ENCODE peak calls at places on chromosomes 4 and X, in seven cellular contexts. One of them, this sample, is unnamed.

GRCh38 chr4:6093671-6094070 is 75.4 kb upstream of the C4orf50 start:
- DNase-seq in HCT116: no peak
- DNase-seq in H1: no peak
- DNase-seq in GM12878: no peak
- DNase-seq in K562: no peak
- DNase-seq in SK-N-SH: no peak
- DNase-seq in HepG2: no peak
- DNase-seq in this sample: no peak

GRCh38 chrX:16711219-16712115 is 1.0 kb downstream of the CTPS2 start:
- DNase-seq in K562: peak
- DNase-seq in GM12878: no peak
- DNase-seq in HCT116: no peak
- DNase-seq in SK-N-SH: peak
- DNase-seq in HepG2: peak
- DNase-seq in H1: no peak
- DNase-seq in this sample: no peak

GRCh38 chr4:68359508-68359907 is 9.6 kb upstream of the YTHDC1 start:
- DNase-seq in H1: no peak
- DNase-seq in SK-N-SH: no peak
- DNase-seq in GM12878: no peak
- DNase-seq in HepG2: no peak
- DNase-seq in K562: no peak
- DNase-seq in HCT116: no peak
- DNase-seq in this sample: no peak

GRCh38 chr4:16123356-16124084 is 39.7 kb upstream of the PROM1 start:
- DNase-seq in K562: no peak
- DNase-seq in HepG2: no peak
- DNase-seq in GM12878: no peak
- DNase-seq in SK-N-SH: no peak
- DNase-seq in H1: no peak
- DNase-seq in HCT116: no peak
- DNase-seq in this sample: no peak

GRCh38 chr4:6769138-6769983 is 13.2 kb upstream of the KIAA0232 start:
- DNase-seq in HCT116: no peak
- DNase-seq in SK-N-SH: no peak
- DNase-seq in HepG2: no peak
- DNase-seq in H1: no peak
- DNase-seq in K562: no peak
- DNase-seq in GM12878: no peak
- DNase-seq in this sample: no peak

GRCh38 chr4:126915999-126916625 is 716.6 kb upstream of the INTU start:
- DNase-seq in HepG2: no peak
- DNase-seq in SK-N-SH: no peak
- DNase-seq in K562: no peak
- DNase-seq in HCT116: no peak
- DNase-seq in H1: no peak
- DNase-seq in GM12878: no peak
- DNase-seq in this sample: no peak

GRCh38 chr4:2357821-2358745 is 60.4 kb downstream of the ZFYVE28 start:
- DNase-seq in H1: no peak
- DNase-seq in HCT116: no peak
- DNase-seq in K562: no peak
- DNase-seq in GM12878: no peak
- DNase-seq in SK-N-SH: peak
- DNase-seq in HepG2: no peak
- DNase-seq in this sample: no peak

GRCh38 chr4:141036786-141037185 is 96.5 kb downstream of the RNF150 start:
- DNase-seq in SK-N-SH: no peak
- DNase-seq in HCT116: no peak
- DNase-seq in K562: no peak
- DNase-seq in GM12878: no peak
- DNase-seq in HepG2: no peak
- DNase-seq in H1: no peak
- DNase-seq in this sample: no peak

GRCh38 chr4:88661724-88662123 is 35.9 kb downstream of the NAP1L5 start:
- DNase-seq in HCT116: no peak
- DNase-seq in SK-N-SH: no peak
- DNase-seq in HepG2: no peak
- DNase-seq in K562: no peak
- DNase-seq in H1: no peak
- DNase-seq in GM12878: no peak
- DNase-seq in this sample: no peak

GRCh38 chr4:145075742-145076472 is 22.1 kb downstream of the ANAPC10 start:
- DNase-seq in K562: no peak
- DNase-seq in H1: no peak
- DNase-seq in HepG2: no peak
- DNase-seq in HCT116: no peak
- DNase-seq in SK-N-SH: no peak
- DNase-seq in GM12878: no peak
- DNase-seq in this sample: no peak

GRCh38 chr4:8731364-8731763 is 138.8 kb downstream of the CPZ start:
- DNase-seq in HCT116: no peak
- DNase-seq in H1: no peak
- DNase-seq in GM12878: no peak
- DNase-seq in SK-N-SH: no peak
- DNase-seq in HepG2: no peak
- DNase-seq in K562: no peak
- DNase-seq in this sample: no peak

GRCh38 chr4:120446051-120446567 is 379.5 kb upstream of the MAD2L1 start:
- DNase-seq in SK-N-SH: no peak
- DNase-seq in HCT116: no peak
- DNase-seq in K562: no peak
- DNase-seq in GM12878: no peak
- DNase-seq in H1: no peak
- DNase-seq in HepG2: no peak
- DNase-seq in this sample: no peak

GRCh38 chr4:33737721-33738120 is 2506.6 kb downstream of the ARAP2 start:
- DNase-seq in H1: no peak
- DNase-seq in SK-N-SH: no peak
- DNase-seq in GM12878: no peak
- DNase-seq in HCT116: no peak
- DNase-seq in K562: no peak
- DNase-seq in HepG2: no peak
- DNase-seq in this sample: no peak

GRCh38 chr4:8286719-8287355 is 17.3 kb downstream of the HTRA3 start:
- DNase-seq in HepG2: no peak
- DNase-seq in H1: no peak
- DNase-seq in K562: no peak
- DNase-seq in SK-N-SH: no peak
- DNase-seq in GM12878: no peak
- DNase-seq in HCT116: no peak
- DNase-seq in this sample: no peak

GRCh38 chr4:86972997-86973396 is 38.2 kb downstream of the AFF1 start:
- DNase-seq in GM12878: no peak
- DNase-seq in H1: no peak
- DNase-seq in K562: no peak
- DNase-seq in HepG2: peak
- DNase-seq in HCT116: no peak
- DNase-seq in SK-N-SH: no peak
- DNase-seq in this sample: peak

GRCh38 chr4:6194458-6195195 is 5.7 kb downstream of the JAKMIP1 start:
- DNase-seq in K562: no peak
- DNase-seq in H1: no peak
- DNase-seq in HepG2: no peak
- DNase-seq in HCT116: no peak
- DNase-seq in GM12878: no peak
- DNase-seq in SK-N-SH: no peak
- DNase-seq in this sample: no peak

GRCh38 chr4:6391852-6392188 is 80.6 kb downstream of the PPP2R2C start:
- DNase-seq in GM12878: no peak
- DNase-seq in SK-N-SH: no peak
- DNase-seq in K562: no peak
- DNase-seq in HCT116: peak
- DNase-seq in HepG2: no peak
- DNase-seq in H1: no peak
- DNase-seq in this sample: no peak

DNA sequence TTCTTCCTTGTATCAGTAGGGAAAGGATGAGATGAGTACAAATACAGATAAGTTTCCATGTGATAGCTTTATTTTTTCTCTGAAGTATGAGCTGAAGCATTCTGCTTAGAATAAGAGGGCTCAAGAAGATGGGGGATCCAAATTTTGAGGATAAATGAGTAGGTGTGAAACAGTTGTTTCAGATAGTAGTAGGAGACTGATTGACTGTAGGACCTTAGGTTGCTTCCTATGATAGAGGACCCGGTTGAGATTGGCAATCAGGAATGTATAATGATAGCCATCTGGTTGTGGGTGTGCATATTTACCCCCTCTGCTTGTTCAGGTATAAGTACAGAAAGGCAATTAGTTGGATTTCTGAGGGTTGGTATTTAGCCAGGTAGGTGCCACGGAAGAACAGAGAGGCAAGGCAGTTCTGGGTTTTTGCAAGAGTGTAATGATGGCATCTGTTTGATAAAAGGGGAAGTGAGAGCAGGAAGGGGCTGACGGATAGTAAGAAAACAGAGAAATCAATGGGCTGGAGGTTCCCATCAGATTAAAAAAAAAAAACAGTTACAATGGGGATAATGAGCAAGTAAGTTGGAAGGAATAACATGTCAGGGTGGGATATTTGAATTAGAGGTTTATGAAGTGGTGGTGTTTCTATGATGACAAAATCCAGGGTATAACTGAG is 13.7 kb downstream of the OCRL start:
- DNase-seq in GM12878: peak
- DNase-seq in H1: no peak
- DNase-seq in HCT116: no peak
- DNase-seq in K562: no peak
- DNase-seq in SK-N-SH: no peak
- DNase-seq in HepG2: no peak
- DNase-seq in this sample: no peak
- TF ChIP-seq JUND in GM12878: no peak
- TF ChIP-seq JUND in H1: no peak
- TF ChIP-seq JUND in HCT116: no peak
- TF ChIP-seq JUND in K562: no peak
- TF ChIP-seq JUND in SK-N-SH: no peak
- TF ChIP-seq JUND in HepG2: no peak
- TF ChIP-seq JUND in this sample: no peak

GRCh38 chr4:84582988-84583870 is at the start of gene CDS1:
- DNase-seq in GM12878: no peak
- DNase-seq in HepG2: no peak
- DNase-seq in K562: peak
- DNase-seq in HCT116: no peak
- DNase-seq in H1: no peak
- DNase-seq in SK-N-SH: peak
- DNase-seq in this sample: peak

GRCh38 chr4:84582302-84582987 is 482 bp upstream of the CDS1 start:
- DNase-seq in K562: peak
- DNase-seq in H1: peak
- DNase-seq in GM12878: no peak
- DNase-seq in SK-N-SH: peak
- DNase-seq in HepG2: peak
- DNase-seq in HCT116: peak
- DNase-seq in this sample: peak

GRCh38 chr4:84573738-84574720 is 8.9 kb upstream of the CDS1 start:
- DNase-seq in HepG2: no peak
- DNase-seq in K562: no peak
- DNase-seq in SK-N-SH: no peak
- DNase-seq in GM12878: no peak
- DNase-seq in HCT116: no peak
- DNase-seq in H1: no peak
- DNase-seq in this sample: no peak

GRCh38 chr4:84579410-84579791 is 3.5 kb upstream of the CDS1 start:
- DNase-seq in HepG2: no peak
- DNase-seq in K562: no peak
- DNase-seq in H1: no peak
- DNase-seq in HCT116: no peak
- DNase-seq in GM12878: no peak
- DNase-seq in SK-N-SH: no peak
- DNase-seq in this sample: no peak

GRCh38 chr4:84578540-84579409 is 4.2 kb upstream of the CDS1 start:
- DNase-seq in HCT116: peak
- DNase-seq in GM12878: no peak
- DNase-seq in HepG2: peak
- DNase-seq in SK-N-SH: peak
- DNase-seq in H1: no peak
- DNase-seq in K562: no peak
- DNase-seq in this sample: no peak
- TF ChIP-seq JUND in HCT116: no peak
- TF ChIP-seq JUND in GM12878: no peak
- TF ChIP-seq JUND in HepG2: no peak
- TF ChIP-seq JUND in SK-N-SH: no peak
- TF ChIP-seq JUND in H1: no peak
- TF ChIP-seq JUND in K562: no peak
- TF ChIP-seq JUND in this sample: no peak

GRCh38 chr4:176779421-176779820 is 13.3 kb downstream of the VEGFC start:
- DNase-seq in GM12878: no peak
- DNase-seq in H1: no peak
- DNase-seq in K562: no peak
- DNase-seq in HCT116: no peak
- DNase-seq in HepG2: no peak
- DNase-seq in SK-N-SH: no peak
- DNase-seq in this sample: no peak

GRCh38 chr4:176780995-176781738 is 11.6 kb downstream of the VEGFC start:
- DNase-seq in K562: no peak
- DNase-seq in GM12878: no peak
- DNase-seq in SK-N-SH: no peak
- DNase-seq in HCT116: no peak
- DNase-seq in H1: no peak
- DNase-seq in HepG2: no peak
- DNase-seq in this sample: no peak

GRCh38 chr4:176775326-176775725 is 17.4 kb downstream of the VEGFC start:
- DNase-seq in HCT116: no peak
- DNase-seq in SK-N-SH: no peak
- DNase-seq in GM12878: no peak
- DNase-seq in HepG2: no peak
- DNase-seq in H1: no peak
- DNase-seq in K562: no peak
- DNase-seq in this sample: no peak

GRCh38 chr4:176778063-176778462 is 14.7 kb downstream of the VEGFC start:
- DNase-seq in SK-N-SH: no peak
- DNase-seq in HCT116: no peak
- DNase-seq in K562: no peak
- DNase-seq in H1: no peak
- DNase-seq in GM12878: no peak
- DNase-seq in HepG2: no peak
- DNase-seq in this sample: no peak

DNA sequence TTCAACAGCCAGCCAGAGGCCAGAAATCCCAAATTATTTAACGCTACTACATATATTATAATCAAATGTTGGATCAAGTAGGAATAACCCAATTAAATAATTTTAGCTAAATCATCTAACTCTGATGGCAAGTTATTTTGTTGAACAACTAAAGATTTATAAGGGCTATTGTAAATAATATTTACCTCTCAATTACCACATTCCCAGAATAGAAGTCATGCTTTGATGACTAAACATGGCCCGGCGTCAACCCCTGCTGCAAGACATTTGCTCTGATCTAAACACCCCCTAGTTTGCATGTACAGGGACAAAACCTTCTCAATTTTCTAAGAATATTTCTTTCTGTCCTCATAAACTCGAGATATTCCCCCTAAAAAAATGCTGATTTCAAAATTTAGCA is 14.2 kb downstream of the VEGFC start:
- DNase-seq in HepG2: no peak
- DNase-seq in K562: no peak
- DNase-seq in HCT116: no peak
- DNase-seq in H1: no peak
- DNase-seq in GM12878: no peak
- DNase-seq in SK-N-SH: no peak
- DNase-seq in this sample: no peak
- TF ChIP-seq JUND in HepG2: no peak
- TF ChIP-seq JUND in K562: no peak
- TF ChIP-seq JUND in HCT116: no peak
- TF ChIP-seq JUND in H1: no peak
- TF ChIP-seq JUND in GM12878: no peak
- TF ChIP-seq JUND in SK-N-SH: peak
- TF ChIP-seq JUND in this sample: no peak

GRCh38 chr4:142404191-142404611 is 441.9 kb downstream of the INPP4B start:
- DNase-seq in H1: no peak
- DNase-seq in HCT116: peak
- DNase-seq in K562: no peak
- DNase-seq in SK-N-SH: no peak
- DNase-seq in HepG2: no peak
- DNase-seq in GM12878: no peak
- DNase-seq in this sample: no peak
- TF ChIP-seq JUND in H1: no peak
- TF ChIP-seq JUND in HCT116: peak
- TF ChIP-seq JUND in K562: no peak
- TF ChIP-seq JUND in SK-N-SH: no peak
- TF ChIP-seq JUND in HepG2: no peak
- TF ChIP-seq JUND in GM12878: no peak
- TF ChIP-seq JUND in this sample: no peak

This sample was measured in T47D.